ENCODE peak calls at places on chromosomes 3 and 15, in four cellular contexts. One of them, this sample, is unnamed.

GRCh38 chr3:97823503-97824004 is 1.7 kb downstream of the CRYBG3 start:
- DNase-seq in AG04450: no peak
- DNase-seq in suprapubic skin: no peak
- DNase-seq in IMR-90: no peak
- DNase-seq in this sample: no peak

GRCh38 chr3:135456182-135456790 is 509.2 kb upstream of the PPP2R3A start:
- DNase-seq in AG04450: no peak
- DNase-seq in suprapubic skin: no peak
- DNase-seq in IMR-90: no peak
- DNase-seq in this sample: no peak

GRCh38 chr3:17840126-17840525 is 97.7 kb upstream of the TBC1D5 start:
- DNase-seq in AG04450: no peak
- DNase-seq in suprapubic skin: no peak
- DNase-seq in IMR-90: no peak
- DNase-seq in this sample: no peak

GRCh38 chr3:33117461-33117860 is 3.6 kb downstream of the CRTAP start:
- DNase-seq in AG04450: no peak
- DNase-seq in suprapubic skin: no peak
- DNase-seq in IMR-90: no peak
- DNase-seq in this sample: no peak

GRCh38 chr15:66760968-66761722 is 59.1 kb downstream of the SMAD6 start:
- DNase-seq in AG04450: no peak
- DNase-seq in suprapubic skin: no peak
- DNase-seq in IMR-90: no peak
- DNase-seq in this sample: no peak

GRCh38 chr3:150972379-150972985 is at the start of gene CLRN1:
- DNase-seq in AG04450: no peak
- DNase-seq in suprapubic skin: no peak
- DNase-seq in IMR-90: no peak
- DNase-seq in this sample: no peak

GRCh38 chr3:42745776-42746454 is 27.1 kb downstream of the CCDC13 start:
- DNase-seq in AG04450: no peak
- DNase-seq in suprapubic skin: peak
- DNase-seq in IMR-90: no peak
- DNase-seq in this sample: no peak

GRCh38 chr15:54353726-54354125 is 375.5 kb downstream of the UNC13C start:
- DNase-seq in AG04450: no peak
- DNase-seq in suprapubic skin: no peak
- DNase-seq in IMR-90: no peak
- DNase-seq in this sample: no peak

GRCh38 chr3:185729335-185729715 is 95.5 kb downstream of the IGF2BP2 start:
- DNase-seq in AG04450: no peak
- DNase-seq in suprapubic skin: no peak
- DNase-seq in IMR-90: peak
- DNase-seq in this sample: peak

GRCh38 chr3:65497846-65498245 is 540.9 kb downstream of the MAGI1 start:
- DNase-seq in AG04450: no peak
- DNase-seq in suprapubic skin: no peak
- DNase-seq in IMR-90: no peak
- DNase-seq in this sample: no peak

GRCh38 chr3:180657094-180657493 is 22.2 kb downstream of the CCDC39 start:
- DNase-seq in AG04450: no peak
- DNase-seq in suprapubic skin: no peak
- DNase-seq in IMR-90: no peak
- DNase-seq in this sample: no peak

GRCh38 chr15:29570121-29570930 is 251.9 kb downstream of the TJP1 start:
- DNase-seq in AG04450: no peak
- DNase-seq in suprapubic skin: no peak
- DNase-seq in IMR-90: no peak
- DNase-seq in this sample: no peak

GRCh38 chr3:64023861-64024223 is 548 bp upstream of the PSMD6 start:
- DNase-seq in AG04450: no peak
- DNase-seq in suprapubic skin: no peak
- DNase-seq in IMR-90: peak
- DNase-seq in this sample: no peak

GRCh38 chr15:39623550-39623931 is 42.7 kb downstream of the THBS1 start:
- DNase-seq in AG04450: no peak
- DNase-seq in suprapubic skin: no peak
- DNase-seq in IMR-90: no peak
- DNase-seq in this sample: no peak

DNA sequence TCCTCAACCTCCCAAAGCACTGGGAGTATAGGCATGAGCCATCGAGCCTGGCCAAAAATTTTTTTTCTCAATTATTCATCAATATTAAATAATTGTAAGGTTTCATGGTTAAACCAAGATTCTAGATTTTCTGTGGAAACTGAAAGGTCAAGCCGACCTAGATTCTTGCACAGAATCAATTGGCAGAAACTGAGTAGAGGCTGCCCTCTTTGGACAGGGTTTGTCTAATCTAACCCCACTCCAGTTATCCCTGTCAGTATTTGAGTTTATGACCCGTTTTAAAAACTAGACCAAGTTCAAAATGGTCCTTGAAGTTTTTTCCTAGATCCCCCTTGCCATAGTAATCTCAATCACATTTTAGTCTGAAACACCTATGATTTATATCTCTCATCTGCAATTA is 8.6 kb upstream of the ADAM10 start:
- DNase-seq in AG04450: no peak
- DNase-seq in suprapubic skin: no peak
- DNase-seq in IMR-90: peak
- DNase-seq in this sample: no peak
- TF ChIP-seq CTCF in AG04450: peak
- TF ChIP-seq CTCF in suprapubic skin: no peak
- TF ChIP-seq CTCF in IMR-90: peak
- TF ChIP-seq CTCF in this sample: peak

GRCh38 chr3:51268132-51268531 is 117.0 kb upstream of the MANF start:
- DNase-seq in AG04450: no peak
- DNase-seq in suprapubic skin: no peak
- DNase-seq in IMR-90: no peak
- DNase-seq in this sample: no peak

GRCh38 chr3:51274052-51274451 is 111.0 kb upstream of the MANF start:
- DNase-seq in AG04450: no peak
- DNase-seq in suprapubic skin: no peak
- DNase-seq in IMR-90: no peak
- DNase-seq in this sample: no peak

GRCh38 chr3:51270559-51270958 is 114.5 kb upstream of the MANF start:
- DNase-seq in AG04450: no peak
- DNase-seq in suprapubic skin: no peak
- DNase-seq in IMR-90: no peak
- DNase-seq in this sample: no peak

GRCh38 chr3:51271172-51271571 is 113.9 kb upstream of the MANF start:
- DNase-seq in AG04450: no peak
- DNase-seq in suprapubic skin: no peak
- DNase-seq in IMR-90: no peak
- DNase-seq in this sample: no peak

GRCh38 chr3:51269466-51269865 is 115.6 kb upstream of the MANF start:
- DNase-seq in AG04450: no peak
- DNase-seq in suprapubic skin: no peak
- DNase-seq in IMR-90: no peak
- DNase-seq in this sample: no peak
- TF ChIP-seq CTCF in AG04450: peak
- TF ChIP-seq CTCF in suprapubic skin: no peak
- TF ChIP-seq CTCF in IMR-90: peak
- TF ChIP-seq CTCF in this sample: peak

GRCh38 chr15:52678036-52678467 is 1.1 kb downstream of the ATOSA start:
- DNase-seq in AG04450: no peak
- DNase-seq in suprapubic skin: no peak
- DNase-seq in IMR-90: peak
- DNase-seq in this sample: no peak

GRCh38 chr15:52679232-52680040 is at the start of gene ATOSA:
- DNase-seq in AG04450: peak
- DNase-seq in suprapubic skin: peak
- DNase-seq in IMR-90: peak
- DNase-seq in this sample: peak

GRCh38 chr15:52677593-52677992 is 1.6 kb downstream of the ATOSA start:
- DNase-seq in AG04450: no peak
- DNase-seq in suprapubic skin: no peak
- DNase-seq in IMR-90: no peak
- DNase-seq in this sample: no peak

GRCh38 chr15:52680041-52680391 is 828 bp upstream of the ATOSA start:
- DNase-seq in AG04450: no peak
- DNase-seq in suprapubic skin: no peak
- DNase-seq in IMR-90: peak
- DNase-seq in this sample: no peak

GRCh38 chr15:52678468-52679231 is 538 bp downstream of the ATOSA start:
- DNase-seq in AG04450: peak
- DNase-seq in suprapubic skin: peak
- DNase-seq in IMR-90: peak
- DNase-seq in this sample: no peak
- TF ChIP-seq CTCF in AG04450: no peak
- TF ChIP-seq CTCF in suprapubic skin: no peak
- TF ChIP-seq CTCF in IMR-90: no peak
- TF ChIP-seq CTCF in this sample: no peak

GRCh38 chr3:74271541-74271940 is 342.9 kb downstream of the CNTN3 start:
- DNase-seq in AG04450: no peak
- DNase-seq in suprapubic skin: no peak
- DNase-seq in IMR-90: no peak
- DNase-seq in this sample: peak

GRCh38 chr3:74267126-74267525 is 347.3 kb downstream of the CNTN3 start:
- DNase-seq in AG04450: no peak
- DNase-seq in suprapubic skin: no peak
- DNase-seq in IMR-90: peak
- DNase-seq in this sample: no peak

GRCh38 chr3:74269689-74270088 is 344.8 kb downstream of the CNTN3 start:
- DNase-seq in AG04450: no peak
- DNase-seq in suprapubic skin: no peak
- DNase-seq in IMR-90: no peak
- DNase-seq in this sample: no peak

GRCh38 chr3:74268753-74269152 is 345.7 kb downstream of the CNTN3 start:
- DNase-seq in AG04450: no peak
- DNase-seq in suprapubic skin: no peak
- DNase-seq in IMR-90: peak
- DNase-seq in this sample: no peak

GRCh38 chr3:74267583-74268184 is 346.8 kb downstream of the CNTN3 start:
- DNase-seq in AG04450: peak
- DNase-seq in suprapubic skin: no peak
- DNase-seq in IMR-90: peak
- DNase-seq in this sample: no peak
- TF ChIP-seq CTCF in AG04450: peak
- TF ChIP-seq CTCF in suprapubic skin: peak
- TF ChIP-seq CTCF in IMR-90: peak
- TF ChIP-seq CTCF in this sample: peak